ENCODE peak calls at places on chromosome 18, in eight cellular contexts. I, A, O, L, D, C, U and W are unnamed samples.

GRCh38 chr18:79749251-79750191 is 48.2 kb upstream of the KCNG2 start:
- DNase-seq in O (no peak), D (no peak), L (no peak), I (no peak), U (no peak), A (no peak), C (peak), W (no peak)

GRCh38 chr18:24659837-24660720 is 199.6 kb downstream of the HRH4 start:
- DNase-seq in D (no peak), C (peak), L (peak), I (peak), A (no peak), U (peak), O (peak), W (no peak)

GRCh38 chr18:471701-472100 is 28.8 kb downstream of the COLEC12 start:
- DNase-seq in C (no peak), O (no peak), I (no peak), A (no peak), L (no peak), U (no peak), D (no peak), W (no peak)

GRCh38 chr18:66013976-66014375 is 263.2 kb downstream of the CDH7 start:
- DNase-seq in A (no peak), D (no peak), L (no peak), U (no peak), I (no peak), C (no peak), O (no peak), W (peak)

GRCh38 chr18:63178526-63178880 is 141.1 kb downstream of the BCL2 start:
- DNase-seq in D (no peak), O (no peak), U (no peak), A (peak), L (no peak), C (peak), I (no peak), W (no peak)

GRCh38 chr18:49055787-49056186 is 105.0 kb upstream of the SMAD7 start:
- DNase-seq in O (peak), A (no peak), I (no peak), U (no peak), L (peak), D (no peak), C (peak), W (no peak)

GRCh38 chr18:1147616-1148184 is 243.0 kb downstream of the ADCYAP1 start:
- DNase-seq in O (no peak), A (no peak), U (no peak), C (no peak), D (no peak), I (no peak), L (no peak), W (no peak)

GRCh38 chr18:58769321-58769720 is 95.4 kb upstream of the ZNF532 start:
- DNase-seq in A (no peak), U (no peak), O (no peak), L (no peak), D (no peak), I (no peak), C (no peak), W (no peak)

GRCh38 chr18:32427084-32427933 is 43.4 kb downstream of the GAREM1 start:
- DNase-seq in L (no peak), C (no peak), U (no peak), D (no peak), A (no peak), O (peak), I (no peak), W (no peak)

GRCh38 chr18:12403601-12404506 is 3.9 kb upstream of the PRELID3A start:
- DNase-seq in O (peak), I (peak), U (no peak), D (no peak), C (no peak), L (no peak), A (peak), W (peak)